ENCODE peak calls at places on chromosomes 13 and 19, in six cellular contexts. E is neuronal stem cell, T is thyroid gland, C is pancreas, A is SJSA1, F is AG04450. N is an unnamed sample. For H3K27me3 and H3K9me3, the result is how much of the 10 kb centered on the place peaks cover.

GRCh38 chr19:49161987-49162386 is 4.4 kb downstream of the TRPM4 start:
- DNase-seq in E (no peak), T (peak), C (no peak), A (no peak), F (no peak), N (no peak)

GRCh38 chr13:34913040-34913439 is 29.0 kb upstream of the NBEA start:
- DNase-seq in E (peak), T (no peak), C (no peak), A (no peak), F (no peak), N (peak)

GRCh38 chr13:96053003-96053703 is at the start of gene UGGT2:
- DNase-seq in E (peak), T (peak), C (peak), A (peak), F (peak), N (peak)

GRCh38 chr13:38417727-38418126 is 68.1 kb downstream of the UFM1 start:
- DNase-seq in E (no peak), T (no peak), C (no peak), A (peak), F (no peak), N (no peak)

GRCh38 chr19:14006766-14007562 is 844 bp upstream of the RFX1 start:
- DNase-seq in E (no peak), T (no peak), C (peak), A (peak), F (no peak), N (peak)

GRCh38 chr19:3464797-3465235 is 15.5 kb downstream of the SMIM24 start:
- DNase-seq in E (no peak), T (no peak), C (no peak), A (no peak), F (no peak), N (no peak)

GRCh38 chr19:13723206-13723605 is 41.1 kb upstream of the MRI1 start:
- DNase-seq in E (no peak), T (no peak), C (no peak), A (no peak), F (no peak), N (no peak)

GRCh38 chr13:102033719-102034446 is 368.0 kb downstream of the FGF14 start:
- DNase-seq in E (peak), T (no peak), C (no peak), A (no peak), F (no peak), N (no peak)

GRCh38 chr13:22717036-22717435 is 463.7 kb upstream of the SGCG start:
- DNase-seq in E (no peak), T (no peak), C (no peak), A (no peak), F (no peak), N (no peak)

DNA sequence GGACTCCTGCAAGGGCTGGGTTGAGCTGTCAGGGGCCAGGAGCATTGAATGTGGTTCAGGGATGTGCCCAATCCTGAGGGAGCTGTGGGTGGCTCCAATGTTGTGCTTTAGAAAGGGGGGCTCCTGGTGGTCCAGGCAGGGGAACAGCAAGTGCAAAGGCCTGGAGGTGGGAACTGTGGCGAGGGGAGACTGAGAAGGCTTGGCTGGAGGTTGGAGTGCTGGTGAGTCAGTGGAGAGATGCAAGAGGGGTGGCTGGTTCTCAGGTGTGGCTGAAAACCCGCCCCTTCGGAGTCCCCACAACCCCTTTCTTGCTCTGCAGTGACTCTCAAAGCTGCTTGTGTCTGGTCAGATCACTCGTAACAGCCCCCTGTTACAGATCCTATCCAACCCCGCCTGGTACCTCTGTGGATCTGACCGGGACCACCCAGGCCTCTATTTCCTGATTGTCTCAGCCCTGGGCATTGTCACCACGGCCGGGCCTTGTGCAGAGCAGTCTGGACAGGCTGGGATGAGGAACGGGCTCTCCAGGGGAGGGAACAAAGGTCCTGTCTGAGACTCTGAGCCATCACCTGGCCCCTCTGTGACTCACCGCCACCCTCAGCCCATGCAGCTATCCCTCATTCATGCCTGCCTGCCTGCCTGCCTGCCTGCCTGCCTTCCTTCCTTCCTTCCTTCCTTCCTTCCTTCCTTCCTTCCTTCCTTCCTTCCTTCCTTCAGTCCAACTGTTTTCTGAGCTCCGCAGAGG is 1.4 kb upstream of the KCNN1 start:
- DNase-seq in E (no peak), T (no peak), C (no peak), A (no peak), F (no peak), N (no peak)
- H3K27me3 ChIP-seq in E (under half), T (under half), C (under half), A (under half), F (under half), N (under half)

DNA sequence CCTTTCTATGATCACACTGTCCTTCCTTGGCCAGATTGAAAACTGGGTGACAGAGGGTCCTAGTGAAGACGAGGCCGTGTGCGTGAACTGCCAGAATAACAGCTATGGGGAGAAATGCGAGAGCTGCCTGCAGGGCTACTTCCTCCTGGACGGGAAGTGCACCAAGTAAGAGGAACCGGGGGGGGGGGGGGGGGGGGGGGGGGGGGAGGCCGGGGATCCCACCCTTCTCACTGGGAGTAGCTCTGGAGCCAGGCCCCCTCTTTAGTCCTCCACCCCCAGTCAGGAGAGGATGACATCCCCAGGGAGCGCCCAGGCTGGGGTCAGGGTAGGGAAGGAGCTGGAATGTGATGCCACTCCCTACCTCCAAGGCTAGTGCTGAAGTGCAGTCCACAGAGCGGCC is 19.4 kb downstream of the CNFN start:
- DNase-seq in E (no peak), T (no peak), C (no peak), A (no peak), F (no peak), N (no peak)
- H3K9me3 ChIP-seq in E (under half), T (under half), C (under half), A (under half), F (under half), N (under half)

GRCh38 chr19:35746087-35746462 is 624 bp downstream of the PSENEN start:
- DNase-seq in E (no peak), T (no peak), C (no peak), A (no peak), F (no peak), N (no peak)
- H3K27ac ChIP-seq in E (no peak), T (no peak), C (peak), A (no peak), F (no peak), N (no peak)

GRCh38 chr13:78586706-78587105 is 16.6 kb downstream of the POU4F1 start:
- DNase-seq in E (peak), T (no peak), C (no peak), A (no peak), F (no peak), N (no peak)
- H3K27me3 ChIP-seq in E (under half), T (under half), C (under half), A (under half), F (under half), N (under half)

GRCh38 chr19:57437931-57438330 is 2.8 kb downstream of the ZNF749 start:
- DNase-seq in E (no peak), T (no peak), C (no peak), A (no peak), F (no peak), N (no peak)
- H3K9me3 ChIP-seq in E (under half), T (under half), C (under half), A (under half), F (under half), N (under half)

DNA sequence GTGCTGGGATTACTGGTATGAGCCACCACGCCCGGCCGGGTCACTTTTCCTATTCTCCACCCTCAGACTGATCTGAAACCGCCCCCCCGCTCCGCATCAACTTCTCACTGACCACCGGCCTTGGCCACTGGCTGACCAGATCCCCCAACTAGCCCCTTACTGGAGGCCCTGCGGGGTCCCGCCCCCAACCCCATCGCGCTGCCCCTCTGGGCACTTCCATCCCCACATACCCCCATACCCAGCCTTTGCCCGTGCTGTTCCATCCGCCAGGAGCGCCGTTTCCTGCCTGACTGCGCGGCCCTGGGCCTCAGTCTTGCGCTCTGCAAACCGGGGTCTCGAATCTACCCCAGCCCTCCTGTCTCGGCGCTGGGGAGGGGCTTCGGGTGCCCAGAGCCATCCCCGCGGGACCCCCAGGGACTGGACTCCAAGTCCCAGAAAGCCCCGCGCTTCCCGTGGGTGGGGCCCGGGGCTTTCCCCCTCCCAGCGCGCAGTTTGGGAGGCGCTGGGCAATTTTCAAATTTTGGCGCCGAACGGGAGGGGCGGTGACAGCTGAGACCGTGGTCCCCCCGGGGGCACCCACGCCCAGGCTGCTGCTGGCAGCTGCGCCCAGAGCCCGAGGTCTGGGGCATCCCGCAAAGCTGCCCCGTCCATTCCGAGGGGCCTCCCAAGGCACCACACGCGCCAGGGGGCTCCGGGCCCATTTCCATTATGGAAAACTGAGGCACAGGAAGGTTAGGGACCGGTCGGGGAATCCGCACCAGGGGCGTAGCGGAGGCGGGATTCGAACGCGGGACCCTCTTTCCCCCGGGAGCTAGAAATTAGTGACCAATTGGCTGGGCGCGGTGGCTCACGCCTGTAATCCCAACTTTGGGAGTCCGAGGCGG is 5.2 kb upstream of the LMNB2 start:
- DNase-seq in E (peak), T (peak), C (peak), A (peak), F (no peak), N (no peak)
- H3K27ac ChIP-seq in E (peak), T (no peak), C (no peak), A (peak), F (no peak), N (no peak)

N was measured in SJCRH30.